ENCODE peak calls at places on chromosomes 5 and 9, in eight cellular contexts. One of them, this sample, is unnamed. For H3K27me3, the result is how much of the 10 kb centered on the place peaks cover.

GRCh38 chr9:117355542-117355941 is 59.3 kb downstream of the ASTN2 start:
- DNase-seq in naive thymus-derived CD4-positive, alpha-beta T cell: no peak
- DNase-seq in uterus: no peak
- DNase-seq in lung: no peak
- DNase-seq in effector memory CD4-positive, alpha-beta T cell: no peak
- DNase-seq in tibial nerve: no peak
- DNase-seq in HCT116: no peak
- DNase-seq in CD4-positive, CD25-positive, alpha-beta regulatory T cell: no peak
- DNase-seq in this sample: no peak

GRCh38 chr5:132767150-132767549 is 9.9 kb downstream of the SEPTIN8 start:
- DNase-seq in lung: no peak
- DNase-seq in naive thymus-derived CD4-positive, alpha-beta T cell: no peak
- DNase-seq in HCT116: no peak
- DNase-seq in tibial nerve: no peak
- DNase-seq in uterus: no peak
- DNase-seq in CD4-positive, CD25-positive, alpha-beta regulatory T cell: no peak
- DNase-seq in effector memory CD4-positive, alpha-beta T cell: no peak
- DNase-seq in this sample: no peak

GRCh38 chr5:107533946-107534876 is 136.5 kb downstream of the EFNA5 start:
- DNase-seq in effector memory CD4-positive, alpha-beta T cell: no peak
- DNase-seq in uterus: no peak
- DNase-seq in naive thymus-derived CD4-positive, alpha-beta T cell: no peak
- DNase-seq in tibial nerve: no peak
- DNase-seq in HCT116: no peak
- DNase-seq in lung: no peak
- DNase-seq in CD4-positive, CD25-positive, alpha-beta regulatory T cell: no peak
- DNase-seq in this sample: no peak

GRCh38 chr5:54282876-54283275 is 27.5 kb downstream of the ARL15 start:
- DNase-seq in lung: no peak
- DNase-seq in HCT116: no peak
- DNase-seq in effector memory CD4-positive, alpha-beta T cell: no peak
- DNase-seq in uterus: no peak
- DNase-seq in CD4-positive, CD25-positive, alpha-beta regulatory T cell: no peak
- DNase-seq in tibial nerve: no peak
- DNase-seq in naive thymus-derived CD4-positive, alpha-beta T cell: no peak
- DNase-seq in this sample: no peak

GRCh38 chr5:169298193-169298592 is 2.7 kb downstream of the SLIT3 start:
- DNase-seq in effector memory CD4-positive, alpha-beta T cell: no peak
- DNase-seq in lung: peak
- DNase-seq in tibial nerve: no peak
- DNase-seq in CD4-positive, CD25-positive, alpha-beta regulatory T cell: no peak
- DNase-seq in uterus: no peak
- DNase-seq in naive thymus-derived CD4-positive, alpha-beta T cell: no peak
- DNase-seq in HCT116: no peak
- DNase-seq in this sample: peak

GRCh38 chr9:120663380-120663779 is 50.9 kb downstream of the MEGF9 start:
- DNase-seq in HCT116: no peak
- DNase-seq in uterus: no peak
- DNase-seq in effector memory CD4-positive, alpha-beta T cell: no peak
- DNase-seq in CD4-positive, CD25-positive, alpha-beta regulatory T cell: no peak
- DNase-seq in naive thymus-derived CD4-positive, alpha-beta T cell: no peak
- DNase-seq in lung: no peak
- DNase-seq in tibial nerve: no peak
- DNase-seq in this sample: no peak

GRCh38 chr5:179818746-179819295 is 1.9 kb upstream of the SQSTM1 start:
- DNase-seq in HCT116: peak
- DNase-seq in CD4-positive, CD25-positive, alpha-beta regulatory T cell: peak
- DNase-seq in lung: peak
- DNase-seq in effector memory CD4-positive, alpha-beta T cell: peak
- DNase-seq in naive thymus-derived CD4-positive, alpha-beta T cell: peak
- DNase-seq in tibial nerve: peak
- DNase-seq in uterus: peak
- DNase-seq in this sample: peak

GRCh38 chr5:43367909-43368648 is 44.1 kb downstream of the CCL28 start:
- DNase-seq in naive thymus-derived CD4-positive, alpha-beta T cell: no peak
- DNase-seq in effector memory CD4-positive, alpha-beta T cell: no peak
- DNase-seq in HCT116: no peak
- DNase-seq in tibial nerve: no peak
- DNase-seq in uterus: no peak
- DNase-seq in CD4-positive, CD25-positive, alpha-beta regulatory T cell: no peak
- DNase-seq in lung: no peak
- DNase-seq in this sample: peak

GRCh38 chr5:9733456-9733855 is 103.3 kb upstream of the TAS2R1 start:
- DNase-seq in HCT116: no peak
- DNase-seq in lung: no peak
- DNase-seq in naive thymus-derived CD4-positive, alpha-beta T cell: no peak
- DNase-seq in CD4-positive, CD25-positive, alpha-beta regulatory T cell: no peak
- DNase-seq in effector memory CD4-positive, alpha-beta T cell: no peak
- DNase-seq in uterus: no peak
- DNase-seq in tibial nerve: no peak
- DNase-seq in this sample: no peak

GRCh38 chr9:79652598-79652997 is 80.8 kb downstream of the TLE4 start:
- DNase-seq in uterus: no peak
- DNase-seq in CD4-positive, CD25-positive, alpha-beta regulatory T cell: no peak
- DNase-seq in HCT116: no peak
- DNase-seq in tibial nerve: no peak
- DNase-seq in naive thymus-derived CD4-positive, alpha-beta T cell: no peak
- DNase-seq in lung: no peak
- DNase-seq in effector memory CD4-positive, alpha-beta T cell: no peak
- DNase-seq in this sample: no peak

GRCh38 chr5:120765189-120765588 is 301.1 kb downstream of the PRR16 start:
- DNase-seq in naive thymus-derived CD4-positive, alpha-beta T cell: no peak
- DNase-seq in HCT116: no peak
- DNase-seq in CD4-positive, CD25-positive, alpha-beta regulatory T cell: no peak
- DNase-seq in tibial nerve: no peak
- DNase-seq in lung: no peak
- DNase-seq in uterus: no peak
- DNase-seq in effector memory CD4-positive, alpha-beta T cell: no peak
- DNase-seq in this sample: no peak

GRCh38 chr5:121053055-121053985 is 589.2 kb downstream of the PRR16 start:
- DNase-seq in naive thymus-derived CD4-positive, alpha-beta T cell: no peak
- DNase-seq in CD4-positive, CD25-positive, alpha-beta regulatory T cell: no peak
- DNase-seq in effector memory CD4-positive, alpha-beta T cell: no peak
- DNase-seq in lung: no peak
- DNase-seq in HCT116: no peak
- DNase-seq in uterus: no peak
- DNase-seq in tibial nerve: no peak
- DNase-seq in this sample: no peak

GRCh38 chr5:88836195-88836838 is 46.7 kb downstream of the MEF2C start:
- DNase-seq in lung: no peak
- DNase-seq in effector memory CD4-positive, alpha-beta T cell: no peak
- DNase-seq in CD4-positive, CD25-positive, alpha-beta regulatory T cell: no peak
- DNase-seq in naive thymus-derived CD4-positive, alpha-beta T cell: no peak
- DNase-seq in uterus: peak
- DNase-seq in HCT116: no peak
- DNase-seq in tibial nerve: no peak
- DNase-seq in this sample: peak

GRCh38 chr9:121075251-121076036 is 689 bp downstream of the CNTRL start:
- DNase-seq in naive thymus-derived CD4-positive, alpha-beta T cell: peak
- DNase-seq in HCT116: no peak
- DNase-seq in uterus: no peak
- DNase-seq in tibial nerve: no peak
- DNase-seq in CD4-positive, CD25-positive, alpha-beta regulatory T cell: no peak
- DNase-seq in lung: no peak
- DNase-seq in effector memory CD4-positive, alpha-beta T cell: no peak
- DNase-seq in this sample: no peak

GRCh38 chr9:17531642-17532254 is 47.1 kb upstream of the SH3GL2 start:
- DNase-seq in tibial nerve: peak
- DNase-seq in effector memory CD4-positive, alpha-beta T cell: no peak
- DNase-seq in CD4-positive, CD25-positive, alpha-beta regulatory T cell: no peak
- DNase-seq in HCT116: peak
- DNase-seq in uterus: peak
- DNase-seq in naive thymus-derived CD4-positive, alpha-beta T cell: no peak
- DNase-seq in lung: no peak
- DNase-seq in this sample: peak

GRCh38 chr9:17536027-17536426 is 42.8 kb upstream of the SH3GL2 start:
- DNase-seq in uterus: no peak
- DNase-seq in lung: no peak
- DNase-seq in HCT116: no peak
- DNase-seq in effector memory CD4-positive, alpha-beta T cell: no peak
- DNase-seq in CD4-positive, CD25-positive, alpha-beta regulatory T cell: no peak
- DNase-seq in tibial nerve: no peak
- DNase-seq in naive thymus-derived CD4-positive, alpha-beta T cell: no peak
- DNase-seq in this sample: no peak

GRCh38 chr9:17532461-17532860 is 46.4 kb upstream of the SH3GL2 start:
- DNase-seq in naive thymus-derived CD4-positive, alpha-beta T cell: no peak
- DNase-seq in tibial nerve: no peak
- DNase-seq in CD4-positive, CD25-positive, alpha-beta regulatory T cell: no peak
- DNase-seq in effector memory CD4-positive, alpha-beta T cell: no peak
- DNase-seq in HCT116: no peak
- DNase-seq in uterus: no peak
- DNase-seq in lung: no peak
- DNase-seq in this sample: no peak

GRCh38 chr9:17535176-17535575 is 43.7 kb upstream of the SH3GL2 start:
- DNase-seq in CD4-positive, CD25-positive, alpha-beta regulatory T cell: no peak
- DNase-seq in naive thymus-derived CD4-positive, alpha-beta T cell: no peak
- DNase-seq in lung: no peak
- DNase-seq in effector memory CD4-positive, alpha-beta T cell: no peak
- DNase-seq in tibial nerve: no peak
- DNase-seq in uterus: no peak
- DNase-seq in HCT116: no peak
- DNase-seq in this sample: no peak
- H3K4me3 ChIP-seq in CD4-positive, CD25-positive, alpha-beta regulatory T cell: no peak
- H3K4me3 ChIP-seq in naive thymus-derived CD4-positive, alpha-beta T cell: no peak
- H3K4me3 ChIP-seq in lung: no peak
- H3K4me3 ChIP-seq in effector memory CD4-positive, alpha-beta T cell: no peak
- H3K4me3 ChIP-seq in tibial nerve: no peak
- H3K4me3 ChIP-seq in uterus: no peak
- H3K4me3 ChIP-seq in HCT116: no peak
- H3K4me3 ChIP-seq in this sample: no peak

DNA sequence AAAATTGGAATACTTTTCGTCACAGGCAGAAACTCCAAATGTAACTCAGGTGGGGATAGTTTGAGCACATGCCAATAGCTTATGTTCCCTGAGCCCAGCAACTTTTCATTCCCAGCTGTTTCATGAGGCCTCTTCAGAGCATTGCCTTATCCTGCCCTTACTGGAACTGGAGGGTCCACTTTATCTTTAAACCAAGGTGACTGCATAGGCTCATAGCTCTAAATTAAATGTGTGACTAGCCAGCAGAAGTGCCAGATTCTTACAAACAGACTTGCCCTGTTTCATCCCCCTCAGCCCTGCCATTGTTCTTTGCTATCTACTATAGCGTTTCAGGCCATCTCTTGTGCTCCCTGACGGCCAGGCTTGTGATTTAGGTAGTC is 8.1 kb upstream of the LCP2 start:
- DNase-seq in naive thymus-derived CD4-positive, alpha-beta T cell: no peak
- DNase-seq in uterus: no peak
- DNase-seq in HCT116: no peak
- DNase-seq in CD4-positive, CD25-positive, alpha-beta regulatory T cell: no peak
- DNase-seq in lung: no peak
- DNase-seq in effector memory CD4-positive, alpha-beta T cell: no peak
- DNase-seq in tibial nerve: no peak
- DNase-seq in this sample: no peak
- H3K27me3 ChIP-seq in naive thymus-derived CD4-positive, alpha-beta T cell: under half
- H3K27me3 ChIP-seq in uterus: under half
- H3K27me3 ChIP-seq in HCT116: under half
- H3K27me3 ChIP-seq in CD4-positive, CD25-positive, alpha-beta regulatory T cell: under half
- H3K27me3 ChIP-seq in lung: under half
- H3K27me3 ChIP-seq in effector memory CD4-positive, alpha-beta T cell: under half
- H3K27me3 ChIP-seq in tibial nerve: under half
- H3K27me3 ChIP-seq in this sample: under half

DNA sequence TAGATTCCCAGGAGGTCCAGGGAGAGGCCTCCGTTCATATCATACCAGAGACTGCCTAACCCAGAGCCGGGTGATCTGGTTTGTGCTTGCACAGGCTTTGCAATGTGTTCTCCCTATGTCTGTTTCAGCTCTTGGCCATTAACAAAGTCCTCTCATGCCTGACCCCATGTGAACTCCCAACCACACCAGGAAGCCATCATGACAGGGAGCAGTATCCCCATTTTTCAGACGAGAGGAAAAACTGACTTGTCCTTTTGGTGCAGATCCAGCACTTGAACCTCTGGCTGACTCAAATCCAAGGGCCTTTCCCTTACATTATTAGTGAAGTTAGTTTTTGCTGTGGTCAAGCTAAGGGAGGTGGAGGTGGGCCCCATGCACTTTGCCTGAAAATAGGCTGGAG is 58.4 kb downstream of the TEX10 start:
- DNase-seq in HCT116: no peak
- DNase-seq in uterus: no peak
- DNase-seq in tibial nerve: no peak
- DNase-seq in effector memory CD4-positive, alpha-beta T cell: no peak
- DNase-seq in lung: no peak
- DNase-seq in naive thymus-derived CD4-positive, alpha-beta T cell: no peak
- DNase-seq in CD4-positive, CD25-positive, alpha-beta regulatory T cell: no peak
- DNase-seq in this sample: no peak
- H3K4me3 ChIP-seq in HCT116: no peak
- H3K4me3 ChIP-seq in uterus: no peak
- H3K4me3 ChIP-seq in tibial nerve: no peak
- H3K4me3 ChIP-seq in effector memory CD4-positive, alpha-beta T cell: no peak
- H3K4me3 ChIP-seq in lung: no peak
- H3K4me3 ChIP-seq in naive thymus-derived CD4-positive, alpha-beta T cell: no peak
- H3K4me3 ChIP-seq in CD4-positive, CD25-positive, alpha-beta regulatory T cell: no peak
- H3K4me3 ChIP-seq in this sample: no peak

GRCh38 chr9:92804727-92805126 is 40.1 kb upstream of the BICD2 start:
- DNase-seq in naive thymus-derived CD4-positive, alpha-beta T cell: no peak
- DNase-seq in lung: peak
- DNase-seq in tibial nerve: no peak
- DNase-seq in HCT116: no peak
- DNase-seq in uterus: no peak
- DNase-seq in CD4-positive, CD25-positive, alpha-beta regulatory T cell: no peak
- DNase-seq in effector memory CD4-positive, alpha-beta T cell: no peak
- DNase-seq in this sample: no peak

GRCh38 chr9:92807757-92808725 is 43.4 kb upstream of the BICD2 start:
- DNase-seq in lung: no peak
- DNase-seq in uterus: no peak
- DNase-seq in HCT116: no peak
- DNase-seq in naive thymus-derived CD4-positive, alpha-beta T cell: peak
- DNase-seq in effector memory CD4-positive, alpha-beta T cell: no peak
- DNase-seq in CD4-positive, CD25-positive, alpha-beta regulatory T cell: no peak
- DNase-seq in tibial nerve: no peak
- DNase-seq in this sample: peak

GRCh38 chr9:92808726-92809451 is 44.3 kb upstream of the BICD2 start:
- DNase-seq in lung: peak
- DNase-seq in tibial nerve: no peak
- DNase-seq in CD4-positive, CD25-positive, alpha-beta regulatory T cell: peak
- DNase-seq in effector memory CD4-positive, alpha-beta T cell: peak
- DNase-seq in naive thymus-derived CD4-positive, alpha-beta T cell: peak
- DNase-seq in uterus: peak
- DNase-seq in HCT116: peak
- DNase-seq in this sample: peak

DNA sequence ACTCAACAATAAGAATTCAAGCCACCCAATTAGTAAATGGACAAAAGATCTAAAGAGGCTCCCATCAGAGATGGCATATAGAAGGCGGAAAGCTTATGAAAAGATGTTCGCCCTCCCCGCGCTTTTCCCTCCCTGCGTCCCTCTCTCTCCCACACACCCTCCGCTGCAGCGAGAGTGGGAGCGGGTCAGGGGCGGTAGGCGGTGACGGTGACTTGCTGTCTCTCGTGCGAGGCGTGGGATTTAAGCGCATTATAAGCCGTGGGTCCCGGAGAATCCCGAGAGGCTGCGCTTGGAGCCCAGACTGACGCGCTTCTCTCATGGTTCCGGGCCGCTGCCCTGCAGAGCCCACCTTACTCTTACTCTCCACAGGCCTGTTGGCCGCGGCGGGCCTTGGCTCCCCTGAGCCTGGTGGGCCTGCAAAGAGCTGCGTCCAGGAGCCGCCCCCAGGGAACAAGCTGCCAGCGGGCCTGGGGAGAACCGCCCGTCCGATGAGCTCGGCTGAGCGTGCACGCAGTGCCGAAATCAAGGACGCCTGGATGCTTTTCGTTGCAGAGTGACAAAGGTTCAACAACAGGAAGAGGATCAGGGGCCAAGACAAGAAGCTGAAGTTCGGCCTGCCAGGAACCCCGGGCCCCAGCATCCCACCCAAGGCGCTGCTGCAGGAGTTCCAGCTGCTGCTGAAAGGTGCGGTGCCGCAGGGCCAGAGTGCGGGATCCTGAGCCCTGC is 42.6 kb upstream of the BICD2 start:
- DNase-seq in lung: no peak
- DNase-seq in naive thymus-derived CD4-positive, alpha-beta T cell: peak
- DNase-seq in effector memory CD4-positive, alpha-beta T cell: no peak
- DNase-seq in HCT116: no peak
- DNase-seq in uterus: no peak
- DNase-seq in tibial nerve: no peak
- DNase-seq in CD4-positive, CD25-positive, alpha-beta regulatory T cell: no peak
- DNase-seq in this sample: no peak
- H3K27me3 ChIP-seq in lung: under half
- H3K27me3 ChIP-seq in naive thymus-derived CD4-positive, alpha-beta T cell: under half
- H3K27me3 ChIP-seq in effector memory CD4-positive, alpha-beta T cell: under half
- H3K27me3 ChIP-seq in HCT116: under half
- H3K27me3 ChIP-seq in uterus: half or more
- H3K27me3 ChIP-seq in tibial nerve: under half
- H3K27me3 ChIP-seq in CD4-positive, CD25-positive, alpha-beta regulatory T cell: under half
- H3K27me3 ChIP-seq in this sample: half or more

This sample was measured in MG63.